ENCODE peak calls at places on chromosomes 6 and 20, in six cellular contexts. P is NT2/D1; Q is lung; Z is psoas muscle; J is HCT116; Y is CD8-positive, alpha-beta T cell. A is an unnamed sample.

GRCh38 chr6:52739627-52740026 is 23.6 kb downstream of the GSTA2 start:
- DNase-seq in P (no peak), Q (no peak), Z (no peak), J (no peak), Y (no peak), A (no peak)

GRCh38 chr6:167479967-167480653 is 155.2 kb downstream of the TTLL2 start:
- DNase-seq in P (no peak), Q (no peak), Z (no peak), J (no peak), Y (no peak), A (no peak)

GRCh38 chr20:23151008-23151703 is 65.0 kb upstream of the CD93 start:
- DNase-seq in P (no peak), Q (no peak), Z (no peak), J (no peak), Y (no peak), A (no peak)

GRCh38 chr6:33136310-33136895 is 55.9 kb downstream of the COL11A2 start:
- DNase-seq in P (no peak), Q (no peak), Z (no peak), J (no peak), Y (no peak), A (no peak)

GRCh38 chr20:61170521-61170920 is 81.5 kb upstream of the CDH4 start:
- DNase-seq in P (peak; percentile 74), Q (no peak), Z (no peak), J (no peak), Y (no peak), A (no peak)

GRCh38 chr6:75023634-75024033 is 182.2 kb downstream of the COL12A1 start:
- DNase-seq in P (no peak), Q (no peak), Z (no peak), J (no peak), Y (no peak), A (no peak)

GRCh38 chr6:19837511-19838441 is 606 bp downstream of the ID4 start:
- DNase-seq in P (no peak), Q (no peak), Z (peak; percentile 48), J (no peak), Y (no peak), A (no peak)

GRCh38 chr6:34531580-34532201 is 24.4 kb downstream of the SPDEF start:
- DNase-seq in P (no peak), Q (peak; percentile 52), Z (peak; percentile 55), J (peak; percentile 19), Y (no peak), A (no peak)

GRCh38 chr20:11716945-11717248 is 200.8 kb upstream of the BTBD3 start:
- DNase-seq in P (no peak), Q (no peak), Z (no peak), J (no peak), Y (no peak), A (no peak)

GRCh38 chr6:32685603-32686002 is 19.1 kb upstream of the HLA-DQB1 start:
- DNase-seq in P (no peak), Q (no peak), Z (no peak), J (no peak), Y (peak; percentile 40), A (no peak)

GRCh38 chr6:134774244-134774643 is 175.7 kb downstream of the ALDH8A1 start:
- DNase-seq in P (no peak), Q (no peak), Z (no peak), J (no peak), Y (no peak), A (no peak)

GRCh38 chr6:42449917-42450313 is 1.8 kb downstream of the TRERF1 start:
- DNase-seq in P (no peak), Q (no peak), Z (no peak), J (no peak), Y (no peak), A (peak; percentile 16)

GRCh38 chr20:58647162-58647813 is 3.8 kb upstream of the STX16 start:
- DNase-seq in P (no peak), Q (no peak), Z (no peak), J (no peak), Y (no peak), A (peak; percentile 1)

GRCh38 chr6:73985891-73986290 is 289.9 kb downstream of the CD109 start:
- DNase-seq in P (no peak), Q (no peak), Z (no peak), J (peak; percentile 12), Y (no peak), A (no peak)

GRCh38 chr20:54668271-54669053 is 193.1 kb downstream of the DOK5 start:
- DNase-seq in P (no peak), Q (no peak), Z (no peak), J (no peak), Y (peak; percentile 8), A (peak; percentile 64)

GRCh38 chr6:33172307-33173227 is 19.7 kb downstream of the COL11A2 start:
- DNase-seq in P (peak; percentile 23), Q (no peak), Z (no peak), J (peak; percentile 13), Y (no peak), A (no peak)

GRCh38 chr6:130872250-130873095 is 45.3 kb downstream of the SMLR1 start:
- DNase-seq in P (peak; percentile 39), Q (peak; percentile 59), Z (peak; percentile 68), J (peak; percentile 27), Y (peak; percentile 76), A (peak; percentile 87)

GRCh38 chr6:28603920-28604319 is 78.2 kb downstream of the GPX5 start:
- DNase-seq in P (no peak), Q (no peak), Z (no peak), J (no peak), Y (no peak), A (no peak)

GRCh38 chr20:13007596-13007995 is 1.2 kb upstream of the SPTLC3 start:
- DNase-seq in P (no peak), Q (no peak), Z (no peak), J (no peak), Y (no peak), A (no peak)

GRCh38 chr20:50313223-50313820 is 122.7 kb downstream of the CEBPB start:
- DNase-seq in P (no peak), Q (no peak), Z (no peak), J (no peak), Y (no peak), A (no peak)

GRCh38 chr6:31969712-31970603 is 2.0 kb downstream of the DXO start:
- DNase-seq in P (no peak), Q (no peak), Z (no peak), J (no peak), Y (no peak), A (no peak)

GRCh38 chr6:135191508-135192255 is 10.6 kb downstream of the MYB start:
- DNase-seq in P (no peak), Q (no peak), Z (no peak), J (no peak), Y (no peak), A (no peak)

GRCh38 chr6:88143768-88144167 is 22.4 kb downstream of the CNR1 start:
- DNase-seq in P (no peak), Q (no peak), Z (no peak), J (no peak), Y (no peak), A (no peak)

GRCh38 chr6:26205161-26205624 is 118.0 kb downstream of the HFE start:
- DNase-seq in P (no peak), Q (peak; percentile 72), Z (peak; percentile 57), J (peak; percentile 57), Y (peak; percentile 80), A (peak; percentile 81)

GRCh38 chr20:10319855-10320254 is 101.2 kb downstream of the SNAP25 start:
- DNase-seq in P (no peak), Q (no peak), Z (no peak), J (no peak), Y (no peak), A (no peak)
- H3K4me1 ChIP-seq in P (no peaks in the 10 kb centered on the region), Q (no peaks in the 10 kb centered on the region), Z (no peaks in the 10 kb centered on the region), J (no peaks in the 10 kb centered on the region), Y (no peaks in the 10 kb centered on the region), A (peaks cover 3% of the 10 kb centered on the region)

DNA sequence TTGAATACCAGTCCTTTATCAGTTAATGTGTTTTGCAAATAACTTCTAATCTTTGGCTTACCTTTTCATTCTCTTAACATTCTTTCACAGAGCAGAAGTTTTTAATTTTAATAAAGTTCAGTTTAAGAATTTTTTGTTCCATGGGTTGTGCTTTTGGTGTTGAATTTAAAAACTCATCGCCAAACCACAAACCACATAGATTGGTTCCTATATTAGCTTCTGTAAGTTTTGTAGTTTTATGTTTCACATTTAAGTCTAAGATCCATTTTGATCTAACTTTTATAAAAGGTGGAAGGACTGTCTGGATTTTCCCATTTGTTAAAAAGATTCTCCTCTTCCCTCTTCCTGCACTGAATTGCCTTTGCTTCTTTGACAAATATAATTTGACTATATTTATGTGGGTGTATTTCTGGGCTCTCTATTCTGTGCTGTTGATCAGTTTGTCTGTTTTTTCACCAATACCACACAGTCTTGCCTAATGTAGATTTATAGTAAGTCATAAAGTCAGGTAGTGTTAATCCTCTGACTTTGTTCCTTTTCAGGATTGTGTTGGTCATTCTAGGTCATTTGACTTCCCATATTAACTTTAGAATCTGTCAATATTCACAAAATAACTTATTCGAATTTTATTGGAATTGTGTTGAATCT is 17.5 kb upstream of the SDCBP2 start:
- DNase-seq in P (no peak), Q (no peak), Z (no peak), J (no peak), Y (no peak), A (no peak)
- H3K4me1 ChIP-seq in P (no peaks in the 10 kb centered on the region), Q (no peaks in the 10 kb centered on the region), Z (peaks cover 5% of the 10 kb centered on the region), J (no peaks in the 10 kb centered on the region), Y (peaks cover 22% of the 10 kb centered on the region), A (no peaks in the 10 kb centered on the region)

GRCh38 chr20:36469973-36470372 is 71.3 kb upstream of the MYL9 start:
- DNase-seq in P (no peak), Q (no peak), Z (no peak), J (no peak), Y (no peak), A (no peak)
- H3K4me1 ChIP-seq in P (peaks cover 29% of the 10 kb centered on the region), Q (peaks cover 64% of the 10 kb centered on the region), Z (peaks cover 99% of the 10 kb centered on the region), J (peaks cover 59% of the 10 kb centered on the region), Y (peaks cover 57% of the 10 kb centered on the region), A (peaks cover 11% of the 10 kb centered on the region)

GRCh38 chr6:11425431-11425871 is 112.1 kb upstream of the TMEM170B start:
- DNase-seq in P (no peak), Q (no peak), Z (no peak), J (no peak), Y (no peak), A (no peak)
- H3K4me1 ChIP-seq in P (peaks cover 9% of the 10 kb centered on the region), Q (peaks cover 5% of the 10 kb centered on the region), Z (peaks cover 7% of the 10 kb centered on the region), J (no peaks in the 10 kb centered on the region), Y (peaks cover 4% of the 10 kb centered on the region), A (peaks cover 21% of the 10 kb centered on the region)

DNA sequence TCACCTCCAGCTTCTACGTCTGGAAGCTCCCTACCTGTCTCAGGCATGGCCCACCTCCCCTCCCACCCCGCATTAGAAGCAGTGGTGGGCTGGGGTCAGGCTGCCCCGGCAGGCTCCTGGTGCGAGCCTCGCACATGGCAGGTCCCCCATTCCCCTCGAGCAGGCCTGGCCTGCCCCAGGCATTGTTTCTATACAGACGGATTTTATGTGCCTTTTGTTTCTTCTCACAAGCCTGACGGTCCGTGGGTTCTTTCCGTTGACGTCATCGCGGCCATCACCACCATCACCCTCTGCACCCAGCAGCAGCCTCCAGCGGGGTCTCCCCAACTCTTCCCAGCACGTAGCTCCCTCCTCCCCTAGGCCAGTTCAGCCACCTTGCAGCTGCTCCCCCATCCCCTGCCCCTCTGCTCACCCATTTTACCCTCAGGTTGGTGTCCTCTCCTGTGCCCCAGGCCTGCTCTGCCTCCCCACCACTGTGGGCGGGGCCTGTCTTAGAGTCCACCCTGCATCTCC is 4.6 kb downstream of the CST7 start:
- DNase-seq in P (no peak), Q (no peak), Z (no peak), J (no peak), Y (peak; percentile 45), A (no peak)
- H3K4me1 ChIP-seq in P (peaks cover 9% of the 10 kb centered on the region), Q (no peaks in the 10 kb centered on the region), Z (no peaks in the 10 kb centered on the region), J (no peaks in the 10 kb centered on the region), Y (peaks cover 41% of the 10 kb centered on the region), A (no peaks in the 10 kb centered on the region)